ENCODE peak calls at places on chromosomes 1 and 21, in seven cellular contexts. A is RWPE2, N is body of pancreas, E is endodermal cell, T is foreskin fibroblast, P is uterus, L is left lung. D is an unnamed sample.
A peak's percentile ranks its signal among the peaks of the same experiment; 100 is the strongest.

GRCh38 chr1:230858918-230859819 is 9.2 kb downstream of the C1orf198 start:
- DNase-seq in T (peak; percentile 60), L (no peak), N (no peak), E (no peak), A (no peak), P (no peak), D (no peak)

GRCh38 chr1:2499986-2500596 is 24.0 kb downstream of the PLCH2 start:
- DNase-seq in A (no peak), P (no peak), E (no peak), L (no peak), T (no peak), N (no peak), D (no peak)

GRCh38 chr1:185648858-185649589 is 85.2 kb upstream of the HMCN1 start:
- DNase-seq in N (no peak), T (no peak), E (no peak), L (no peak), A (no peak), P (no peak), D (no peak)

GRCh38 chr1:67190410-67190809 is 24.2 kb downstream of the IL23R start:
- DNase-seq in N (no peak), P (no peak), A (no peak), T (no peak), L (no peak), E (no peak), D (no peak)

GRCh38 chr1:38576241-38576640 is 283.3 kb downstream of the RRAGC start:
- DNase-seq in A (no peak), E (peak; percentile 53), T (no peak), N (no peak), P (no peak), L (no peak), D (no peak)

GRCh38 chr1:62045579-62045978 is 149.1 kb upstream of the L1TD1 start:
- DNase-seq in P (no peak), N (no peak), L (no peak), A (no peak), E (peak; percentile 76), T (no peak), D (no peak)

GRCh38 chr1:155070721-155071556 is 7.4 kb downstream of the EFNA4 start:
- DNase-seq in E (peak; percentile 96), P (peak; percentile 78), A (peak; percentile 82), N (peak; percentile 72), L (peak; percentile 79), T (peak; percentile 64), D (no peak)

GRCh38 chr1:231934797-231935196 is 308.2 kb downstream of the DISC1 start:
- DNase-seq in N (no peak), P (no peak), E (no peak), L (no peak), A (no peak), T (no peak), D (no peak)

GRCh38 chr1:5990913-5991783 is 1.1 kb downstream of the NPHP4 start:
- DNase-seq in A (peak; percentile 21), P (peak; percentile 44), T (no peak), L (peak; percentile 45), E (peak; percentile 83), N (peak; percentile 35), D (no peak)

GRCh38 chr1:27600500-27601175 is 3.3 kb downstream of the AHDC1 start:
- DNase-seq in P (no peak), A (no peak), T (no peak), E (peak; percentile 85), L (no peak), N (no peak), D (no peak)

GRCh38 chr21:36839123-36839522 is 127.3 kb downstream of the HLCS start:
- DNase-seq in A (no peak), T (peak; percentile 33), E (peak; percentile 4), L (no peak), N (no peak), P (no peak), D (no peak)

GRCh38 chr1:8430476-8430875 is 112.6 kb downstream of the SLC45A1 start:
- DNase-seq in N (no peak), E (no peak), T (no peak), A (no peak), L (no peak), P (no peak), D (no peak)

GRCh38 chr1:203166192-203166940 is 9.3 kb downstream of the MYBPH start:
- DNase-seq in A (no peak), P (no peak), L (no peak), T (no peak), E (peak; percentile 75), N (peak; percentile 52), D (no peak)
- TF ChIP-seq CTCF in A (no peak), P (no peak), L (no peak), T (no peak), E (peak; percentile 70), N (peak; percentile 49), D (peak; percentile 18)

GRCh38 chr1:204443260-204443619 is 31.6 kb upstream of the PPP1R15B start:
- DNase-seq in A (no peak), P (no peak), L (peak; percentile 78), E (no peak), N (peak; percentile 26), T (no peak), D (no peak)

GRCh38 chr1:204439976-204440375 is 28.4 kb upstream of the PPP1R15B start:
- DNase-seq in N (no peak), A (no peak), E (no peak), P (no peak), L (no peak), T (no peak), D (no peak)

GRCh38 chr1:204443871-204444581 is 32.4 kb upstream of the PPP1R15B start:
- DNase-seq in T (no peak), E (no peak), P (no peak), L (no peak), A (no peak), N (no peak), D (no peak)

GRCh38 chr1:204442376-204443259 is 31.0 kb upstream of the PPP1R15B start:
- DNase-seq in L (no peak), T (no peak), N (no peak), P (no peak), A (no peak), E (no peak), D (no peak)

GRCh38 chr1:204441558-204441957 is 29.9 kb upstream of the PPP1R15B start:
- DNase-seq in A (no peak), L (no peak), T (no peak), P (no peak), E (no peak), N (no peak), D (no peak)
- H3K4me3 ChIP-seq in A (no peak overlapping the region), L (no peak overlapping the region), T (no peak overlapping the region), P (no peak overlapping the region), E (no peak overlapping the region), N (no peak overlapping the region), D (no peak overlapping the region)

DNA sequence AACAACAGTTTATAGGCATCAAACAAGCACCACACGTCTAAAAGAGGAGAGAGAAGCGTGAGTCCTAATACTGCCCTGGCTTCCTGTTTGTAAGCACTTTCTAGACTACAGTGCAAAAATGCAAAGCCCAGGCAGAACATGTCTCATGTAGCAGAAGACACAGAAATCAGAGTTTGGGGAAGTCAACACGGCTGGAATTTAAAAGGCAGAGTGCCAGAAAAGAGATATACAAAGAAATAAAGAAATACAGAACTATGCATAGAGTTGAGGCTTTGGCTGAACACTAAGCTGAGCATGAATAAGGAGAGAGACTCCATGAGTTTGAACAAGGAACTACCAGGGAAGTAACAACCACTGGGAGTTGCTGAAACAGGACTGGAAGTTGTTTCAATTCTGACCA is 566.6 kb upstream of the NR5A2 start:
- DNase-seq in T (no peak), P (no peak), N (no peak), L (no peak), E (no peak), A (no peak), D (no peak)
- TF ChIP-seq CTCF in T (no peak), P (no peak), N (no peak), L (no peak), E (peak; percentile 34), A (no peak), D (no peak)

DNA sequence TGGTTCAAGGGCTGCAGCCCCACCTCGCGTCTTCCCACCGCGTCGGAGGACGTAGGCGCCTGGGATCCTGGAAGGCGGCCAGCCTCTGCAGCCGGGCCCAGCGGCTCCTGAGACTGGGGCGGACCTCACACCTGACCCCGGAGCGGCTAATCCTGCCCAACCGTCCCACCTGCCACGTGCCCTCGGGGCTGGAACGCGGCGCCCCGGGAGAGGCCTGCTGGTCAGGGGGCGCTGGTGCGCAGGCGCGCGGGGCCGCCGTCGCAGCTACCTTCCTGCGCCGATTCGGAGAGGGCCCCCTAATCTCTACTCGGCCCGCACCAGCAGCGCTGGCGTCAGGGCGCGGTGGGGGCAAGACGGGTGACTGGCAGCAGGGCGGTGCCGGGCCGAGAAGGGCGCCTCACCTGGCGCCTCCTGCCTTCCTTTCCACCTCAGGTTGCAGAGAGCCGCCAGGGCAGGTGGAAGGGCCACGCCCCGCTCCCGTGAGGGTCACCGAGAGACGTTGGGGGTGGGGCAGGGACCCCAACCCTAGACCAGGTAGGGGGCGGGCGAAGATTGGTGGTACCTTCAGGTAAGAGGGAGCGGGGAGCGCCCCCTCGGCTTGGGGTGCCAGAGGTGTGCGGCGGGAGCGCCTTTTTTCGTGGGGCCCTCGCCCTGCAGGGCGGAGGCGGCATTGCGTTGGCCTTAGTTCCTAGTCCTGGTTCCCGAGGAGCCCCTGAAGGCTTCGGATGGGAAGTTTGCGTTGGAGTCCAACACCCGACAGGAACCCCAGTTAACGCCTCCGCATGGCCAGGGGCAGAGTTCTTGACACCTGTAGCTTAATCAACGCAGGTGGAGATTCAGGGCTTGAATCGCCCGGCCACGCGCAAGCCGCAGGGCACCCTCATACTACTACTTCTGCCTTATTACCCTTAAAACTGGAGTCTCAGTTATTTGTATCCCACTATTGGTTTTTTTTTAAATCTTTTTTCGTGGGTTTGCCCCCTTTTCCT is at the start of gene TDRD5:
- DNase-seq in A (no peak), T (no peak), L (no peak), N (peak; percentile 49), E (peak; percentile 83), P (no peak), D (no peak)
- H3K4me3 ChIP-seq in A (peak within 1 kb of the TSS; percentile 10), T (no peak within 1 kb of the TSS), L (no peak within 1 kb of the TSS), N (no peak within 1 kb of the TSS), E (no peak within 1 kb of the TSS), P (no peak within 1 kb of the TSS), D (no peak within 1 kb of the TSS)

GRCh38 chr1:180168786-180169640 is 14.3 kb downstream of the QSOX1 start:
- DNase-seq in N (peak; percentile 74), P (no peak), A (no peak), E (peak; percentile 93), L (no peak), T (no peak), D (no peak)
- TF ChIP-seq CTCF in N (peak; percentile 72), P (no peak), A (peak; percentile 61), E (peak; percentile 85), L (peak; percentile 31), T (peak; percentile 63), D (peak; percentile 74)

GRCh38 chr1:172588296-172589291 is 55.6 kb downstream of the SUCO start:
- DNase-seq in N (no peak), P (no peak), A (peak; percentile 48), E (no peak), L (no peak), T (peak; percentile 79), D (peak; percentile 38)
- H3K4me3 ChIP-seq in N (no peak overlapping the region), P (no peak overlapping the region), A (no peak overlapping the region), E (no peak overlapping the region), L (no peak overlapping the region), T (no peak overlapping the region), D (no peak overlapping the region)

D was measured in AG04449.